ENCODE peak calls at places on chromosomes 5 and 9, in eight cellular contexts. R, B, T, X, Z, O, V and A are unnamed samples.

GRCh38 chr9:93655621-93656425 is 79.4 kb downstream of the PHF2 start:
- DNase-seq in R (no peak), B (no peak), T (no peak), X (peak), Z (no peak), O (no peak), V (no peak), A (no peak)

GRCh38 chr9:81193362-81194339 is 495.7 kb downstream of the TLE1 start:
- DNase-seq in R (no peak), B (no peak), T (no peak), X (no peak), Z (no peak), O (no peak), V (no peak), A (no peak)

GRCh38 chr5:2283481-2284045 is 400.8 kb upstream of the IRX4 start:
- DNase-seq in R (no peak), B (no peak), T (no peak), X (no peak), Z (no peak), O (no peak), V (no peak), A (no peak)

GRCh38 chr5:117788596-117788995 is 1199.8 kb downstream of the DTWD2 start:
- DNase-seq in R (no peak), B (no peak), T (peak), X (no peak), Z (no peak), O (no peak), V (no peak), A (no peak)

GRCh38 chr9:97768731-97769130 is 71.6 kb upstream of the XPA start:
- DNase-seq in R (no peak), B (no peak), T (peak), X (no peak), Z (no peak), O (no peak), V (no peak), A (no peak)

GRCh38 chr9:134174073-134174449 is 9.7 kb upstream of the RNU6ATAC start:
- DNase-seq in R (no peak), B (no peak), T (no peak), X (no peak), Z (no peak), O (no peak), V (no peak), A (no peak)

GRCh38 chr5:115450741-115451140 is 93.8 kb downstream of the FEM1C start:
- DNase-seq in R (no peak), B (no peak), T (no peak), X (no peak), Z (no peak), O (no peak), V (no peak), A (no peak)

GRCh38 chr9:114382951-114383865 is 4.6 kb downstream of the AKNA start:
- DNase-seq in R (peak), B (no peak), T (no peak), X (no peak), Z (no peak), O (peak), V (no peak), A (no peak)

GRCh38 chr5:168176941-168177340 is 114.5 kb upstream of the WWC1 start:
- DNase-seq in R (no peak), B (no peak), T (no peak), X (no peak), Z (no peak), O (no peak), V (no peak), A (no peak)

GRCh38 chr5:133274597-133274935 is 222.8 kb downstream of the HSPA4 start:
- DNase-seq in R (no peak), B (no peak), T (no peak), X (no peak), Z (no peak), O (no peak), V (peak), A (no peak)

GRCh38 chr9:86470326-86470725 is 116.1 kb upstream of the TUT7 start:
- DNase-seq in R (no peak), B (no peak), T (peak), X (no peak), Z (no peak), O (no peak), V (no peak), A (no peak)

GRCh38 chr9:73219985-73220626 is 68.4 kb downstream of the ANXA1 start:
- DNase-seq in R (no peak), B (no peak), T (no peak), X (no peak), Z (no peak), O (peak), V (no peak), A (no peak)

GRCh38 chr9:28024616-28025147 is 451.4 kb upstream of the C9orf72 start:
- DNase-seq in R (no peak), B (no peak), T (no peak), X (no peak), Z (no peak), O (no peak), V (no peak), A (no peak)

GRCh38 chr5:96439477-96440184 is 6.6 kb upstream of the PCSK1 start:
- DNase-seq in R (no peak), B (no peak), T (no peak), X (no peak), Z (no peak), O (peak), V (no peak), A (no peak)

GRCh38 chr9:135255033-135255842 is 167.8 kb downstream of the OLFM1 start:
- DNase-seq in R (no peak), B (no peak), T (no peak), X (no peak), Z (no peak), O (no peak), V (no peak), A (no peak)

GRCh38 chr5:117633093-117633492 is 1058.5 kb upstream of the SEMA6A start:
- DNase-seq in R (no peak), B (no peak), T (no peak), X (no peak), Z (no peak), O (no peak), V (no peak), A (no peak)

GRCh38 chr9:117325789-117326185 is 89.1 kb downstream of the ASTN2 start:
- DNase-seq in R (no peak), B (no peak), T (no peak), X (no peak), Z (no peak), O (no peak), V (no peak), A (no peak)

GRCh38 chr9:121483049-121483448 is 16.6 kb downstream of the GGTA1 start:
- DNase-seq in R (no peak), B (no peak), T (peak), X (no peak), Z (no peak), O (no peak), V (peak), A (peak)

GRCh38 chr5:143933434-143933833 is 121.5 kb downstream of the HMHB1 start:
- DNase-seq in R (no peak), B (no peak), T (no peak), X (no peak), Z (no peak), O (no peak), V (no peak), A (no peak)

GRCh38 chr9:108078823-108079222 is 589.3 kb upstream of the KLF4 start:
- DNase-seq in R (peak), B (no peak), T (no peak), X (no peak), Z (no peak), O (no peak), V (no peak), A (no peak)

GRCh38 chr5:149464796-149465489 is 85.9 kb upstream of the IL17B start:
- DNase-seq in R (peak), B (no peak), T (no peak), X (no peak), Z (no peak), O (no peak), V (no peak), A (no peak)

GRCh38 chr9:131262327-131263032 is 13.8 kb downstream of the FAM78A start:
- DNase-seq in R (no peak), B (no peak), T (no peak), X (no peak), Z (no peak), O (no peak), V (no peak), A (no peak)

GRCh38 chr5:172795401-172795977 is 24.5 kb upstream of the DUSP1 start:
- DNase-seq in R (peak), B (peak), T (no peak), X (peak), Z (peak), O (no peak), V (no peak), A (peak)

GRCh38 chr9:115261656-115262081 is 143.7 kb upstream of the TNC start:
- DNase-seq in R (no peak), B (no peak), T (no peak), X (no peak), Z (no peak), O (no peak), V (peak), A (no peak)

GRCh38 chr5:1985781-1986180 is 103.1 kb upstream of the IRX4 start:
- DNase-seq in R (no peak), B (no peak), T (no peak), X (no peak), Z (no peak), O (no peak), V (no peak), A (no peak)

GRCh38 chr5:143132739-143133138 is 270.7 kb downstream of the NR3C1 start:
- DNase-seq in R (no peak), B (no peak), T (no peak), X (no peak), Z (no peak), O (no peak), V (no peak), A (no peak)